ENCODE peak calls at places on chromosomes 11 and 22, in four cellular contexts. One of them, this sample, is unnamed.

GRCh38 chr11:77081976-77082836 is 15.4 kb downstream of the CAPN5 start:
- DNase-seq in cardiac muscle cell: no peak
- DNase-seq in endothelial cell: no peak
- DNase-seq in activated naive CD4-positive, alpha-beta T cell treated with Interleukin-2 at 50 U/mL for 16 hours: no peak
- DNase-seq in this sample: no peak

GRCh38 chr11:70203749-70204465 is 811 bp downstream of the FADD start:
- DNase-seq in cardiac muscle cell: peak
- DNase-seq in endothelial cell: peak
- DNase-seq in activated naive CD4-positive, alpha-beta T cell treated with Interleukin-2 at 50 U/mL for 16 hours: peak
- DNase-seq in this sample: peak

GRCh38 chr11:123525511-123525918 is 95.4 kb downstream of the GRAMD1B start:
- DNase-seq in cardiac muscle cell: no peak
- DNase-seq in endothelial cell: no peak
- DNase-seq in activated naive CD4-positive, alpha-beta T cell treated with Interleukin-2 at 50 U/mL for 16 hours: no peak
- DNase-seq in this sample: no peak

GRCh38 chr22:30856699-30857098 is 111.9 kb downstream of the MORC2 start:
- DNase-seq in cardiac muscle cell: no peak
- DNase-seq in endothelial cell: no peak
- DNase-seq in activated naive CD4-positive, alpha-beta T cell treated with Interleukin-2 at 50 U/mL for 16 hours: no peak
- DNase-seq in this sample: no peak

GRCh38 chr22:38176170-38176741 is 5.4 kb downstream of the PLA2G6 start:
- DNase-seq in cardiac muscle cell: no peak
- DNase-seq in endothelial cell: peak
- DNase-seq in activated naive CD4-positive, alpha-beta T cell treated with Interleukin-2 at 50 U/mL for 16 hours: peak
- DNase-seq in this sample: peak

GRCh38 chr22:38614331-38615122 is 41.7 kb downstream of the FAM227A start:
- DNase-seq in cardiac muscle cell: no peak
- DNase-seq in endothelial cell: no peak
- DNase-seq in activated naive CD4-positive, alpha-beta T cell treated with Interleukin-2 at 50 U/mL for 16 hours: no peak
- DNase-seq in this sample: no peak

GRCh38 chr11:69650832-69651344 is 9.9 kb downstream of the CCND1 start:
- DNase-seq in cardiac muscle cell: no peak
- DNase-seq in endothelial cell: no peak
- DNase-seq in activated naive CD4-positive, alpha-beta T cell treated with Interleukin-2 at 50 U/mL for 16 hours: no peak
- DNase-seq in this sample: no peak

GRCh38 chr22:43999378-43999777 is 24.7 kb upstream of the PARVB start:
- DNase-seq in cardiac muscle cell: no peak
- DNase-seq in endothelial cell: no peak
- DNase-seq in activated naive CD4-positive, alpha-beta T cell treated with Interleukin-2 at 50 U/mL for 16 hours: no peak
- DNase-seq in this sample: no peak

GRCh38 chr11:67045314-67045713 is 11.3 kb upstream of the RHOD start:
- DNase-seq in cardiac muscle cell: no peak
- DNase-seq in endothelial cell: no peak
- DNase-seq in activated naive CD4-positive, alpha-beta T cell treated with Interleukin-2 at 50 U/mL for 16 hours: no peak
- DNase-seq in this sample: no peak

GRCh38 chr11:115724709-115725108 is 220.5 kb upstream of the CADM1 start:
- DNase-seq in cardiac muscle cell: no peak
- DNase-seq in endothelial cell: no peak
- DNase-seq in activated naive CD4-positive, alpha-beta T cell treated with Interleukin-2 at 50 U/mL for 16 hours: no peak
- DNase-seq in this sample: no peak

GRCh38 chr22:20494978-20495860 is at the start of gene KLHL22:
- DNase-seq in cardiac muscle cell: peak
- DNase-seq in endothelial cell: peak
- DNase-seq in activated naive CD4-positive, alpha-beta T cell treated with Interleukin-2 at 50 U/mL for 16 hours: no peak
- DNase-seq in this sample: peak

GRCh38 chr11:111796696-111797095 is 30.5 kb upstream of the PPP2R1B start:
- DNase-seq in cardiac muscle cell: no peak
- DNase-seq in endothelial cell: no peak
- DNase-seq in activated naive CD4-positive, alpha-beta T cell treated with Interleukin-2 at 50 U/mL for 16 hours: no peak
- DNase-seq in this sample: no peak

This sample was measured in activated naive CD8-positive, alpha-beta T cell treated with anti-CD3 and anti-CD28 coated beads, Interleukin-2, amount 50 U/mL, for 24 hours.